ENCODE peak calls at places on chromosomes 7 and 10, in eight cellular contexts. P is astrocyte, S is mammary epithelial cell, Z is hepatocyte, I is PC-3, T is HCT116, E is GM23338, U is fibroblast of lung. G is an unnamed sample.

GRCh38 chr7:23074443-23075244 is 30.9 kb upstream of the KLHL7 start:
- DNase-seq in I (peak; percentile 85), T (no peak), Z (peak; percentile 24), P (peak; percentile 29), E (no peak), U (no peak), S (no peak), G (peak; percentile 50)

GRCh38 chr7:46007990-46008643 is 87.0 kb upstream of the IGFBP3 start:
- DNase-seq in Z (no peak), U (no peak), E (no peak), I (no peak), S (no peak), P (no peak), T (no peak), G (no peak)

GRCh38 chr7:68313806-68314205 is 1284.5 kb upstream of the AUTS2 start:
- DNase-seq in P (no peak), U (no peak), I (no peak), Z (no peak), E (no peak), T (no peak), S (no peak), G (no peak)

GRCh38 chr10:113139695-113140094 is 189.6 kb downstream of the TCF7L2 start:
- DNase-seq in S (no peak), U (peak; percentile 44), P (peak; percentile 15), Z (no peak), I (no peak), E (no peak), T (no peak), G (no peak)

GRCh38 chr7:47950714-47951113 is 2.4 kb upstream of the PKD1L1 start:
- DNase-seq in U (no peak), T (no peak), P (no peak), E (peak; percentile 58), I (peak; percentile 64), Z (peak; percentile 34), S (no peak), G (no peak)

GRCh38 chr7:17185690-17186070 is 112.8 kb upstream of the AHR start:
- DNase-seq in S (peak; percentile 27), U (peak; percentile 57), P (peak; percentile 80), E (no peak), T (no peak), Z (peak; percentile 28), I (peak; percentile 65), G (no peak)

GRCh38 chr7:127890726-127891125 is 140.5 kb downstream of the LRRC4 start:
- DNase-seq in I (no peak), S (no peak), T (no peak), Z (no peak), U (no peak), P (no peak), E (no peak), G (no peak)

GRCh38 chr7:136000288-136000913 is 23.2 kb upstream of the MTPN start:
- DNase-seq in U (peak; percentile 15), T (no peak), S (no peak), I (no peak), E (no peak), Z (peak; percentile 53), P (no peak), G (no peak)

GRCh38 chr7:68321076-68321639 is 1277.1 kb upstream of the AUTS2 start:
- DNase-seq in E (no peak), Z (peak; percentile 18), P (peak; percentile 29), I (peak; percentile 11), T (no peak), U (no peak), S (peak; percentile 0), G (no peak)

GRCh38 chr10:47306429-47307210 is 6.6 kb downstream of the GDF10 start:
- DNase-seq in Z (no peak), I (no peak), T (no peak), U (no peak), P (no peak), S (no peak), E (no peak), G (peak; percentile 58)

GRCh38 chr10:10353326-10353725 is 664.3 kb upstream of the CELF2 start:
- DNase-seq in U (no peak), I (no peak), S (no peak), T (no peak), Z (no peak), E (peak; percentile 17), P (no peak), G (no peak)

GRCh38 chr10:29389935-29390334 is 101.1 kb downstream of the LYZL1 start:
- DNase-seq in E (no peak), U (no peak), I (no peak), S (peak; percentile 8), T (no peak), P (no peak), Z (no peak), G (peak; percentile 77)

GRCh38 chr7:18086165-18087030 is 58.8 kb upstream of the PRPS1L1 start:
- DNase-seq in T (no peak), Z (peak; percentile 45), P (peak; percentile 19), E (peak; percentile 59), S (peak; percentile 9), I (peak; percentile 36), U (no peak), G (peak; percentile 84)

DNA sequence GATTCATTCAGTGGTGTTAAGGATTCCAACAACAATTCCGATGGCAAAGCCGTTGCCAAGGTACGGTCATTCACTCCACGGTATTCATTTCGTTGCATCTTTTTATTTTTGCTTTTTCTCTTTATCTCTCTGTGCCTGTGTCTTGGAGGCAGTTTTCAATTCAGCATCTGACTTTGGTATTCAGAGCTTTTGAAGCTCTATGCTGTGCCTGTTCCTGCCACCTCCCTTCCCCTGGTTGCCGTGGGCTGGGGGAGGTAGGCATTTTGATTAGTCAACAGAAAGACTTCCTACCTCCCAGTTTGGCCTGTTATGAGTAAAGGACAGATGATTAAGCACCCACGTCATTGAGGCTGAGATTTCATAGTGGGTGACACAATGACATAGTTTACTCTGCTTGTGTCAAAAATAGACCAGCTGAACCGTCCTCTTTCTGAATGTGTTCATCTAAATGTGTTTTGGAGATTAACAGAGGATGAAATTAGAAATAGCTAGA is 149.5 kb downstream of the ARID5B start:
- DNase-seq in I (peak; percentile 100), U (peak; percentile 93), P (peak; percentile 96), S (peak; percentile 90), E (peak; percentile 37), T (peak; percentile 32), Z (peak; percentile 67), G (peak; percentile 44)
- H3K4me3 ChIP-seq in I (peak overlapping the region; percentile 63), U (peak overlapping the region; percentile 78), P (peak overlapping the region; percentile 96), S (peak overlapping the region; percentile 53), E (no peak overlapping the region), T (no peak overlapping the region), Z (peak overlapping the region; percentile 23), G (peak overlapping the region; percentile 77)

GRCh38 chr7:36600314-36600682 is 124.0 kb downstream of the AOAH start:
- DNase-seq in S (no peak), P (no peak), U (no peak), E (no peak), Z (no peak), T (no peak), I (no peak), G (no peak)

GRCh38 chr7:36602975-36603887 is 121.1 kb downstream of the AOAH start:
- DNase-seq in I (no peak), E (no peak), U (no peak), S (no peak), Z (no peak), P (no peak), T (no peak), G (no peak)

GRCh38 chr7:36601596-36601995 is 122.7 kb downstream of the AOAH start:
- DNase-seq in S (no peak), T (no peak), E (no peak), Z (no peak), P (peak; percentile 7), I (no peak), U (peak; percentile 2), G (no peak)

GRCh38 chr7:36599645-36600313 is 124.5 kb downstream of the AOAH start:
- DNase-seq in T (no peak), Z (no peak), U (no peak), E (no peak), S (peak; percentile 26), I (no peak), P (no peak), G (no peak)

DNA sequence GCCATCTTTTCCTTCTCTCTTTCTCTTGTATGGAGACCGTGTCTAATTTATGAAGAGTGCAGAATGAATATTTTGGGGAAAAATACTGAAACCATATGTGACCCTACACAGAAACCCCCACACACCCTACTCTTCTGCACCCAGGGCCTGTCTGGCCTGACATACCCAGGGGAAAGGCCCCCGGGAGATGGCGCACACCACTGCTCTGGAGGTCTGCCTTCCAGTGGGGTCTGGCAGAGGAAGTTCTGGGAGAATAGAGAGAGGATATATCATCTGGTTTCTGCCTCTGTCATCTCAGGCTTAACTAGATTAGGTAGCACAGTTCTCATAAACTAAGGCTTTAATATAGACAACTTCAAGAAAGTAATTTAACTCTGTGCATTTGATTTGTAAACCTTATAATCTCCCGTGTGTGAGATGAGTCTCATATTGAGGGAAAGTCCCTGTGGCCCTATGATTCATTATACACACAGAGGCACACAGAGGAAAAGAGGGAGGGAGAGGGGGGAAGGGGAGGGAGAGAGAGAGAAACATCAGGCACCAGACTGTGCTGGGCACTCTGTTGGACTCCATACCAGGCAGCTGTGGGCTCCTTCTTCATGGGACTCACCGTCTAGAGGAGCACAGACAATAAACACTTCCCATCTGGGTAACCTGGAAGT is 123.3 kb downstream of the AOAH start:
- DNase-seq in P (peak; percentile 49), Z (peak; percentile 56), S (peak; percentile 89), E (no peak), U (peak; percentile 43), T (no peak), I (peak; percentile 77), G (peak; percentile 62)
- H2AFZ ChIP-seq in P (no peak overlapping the region), Z (no peak overlapping the region), S (no peak overlapping the region), E (no peak overlapping the region), U (no peak overlapping the region), T (no peak overlapping the region), I (peak overlapping the region; percentile 42), G (no peak overlapping the region)

GRCh38 chr10:110859206-110859946 is 12.4 kb upstream of the PDCD4 start:
- DNase-seq in P (no peak), Z (no peak), T (no peak), E (no peak), U (no peak), I (no peak), S (no peak), G (no peak)
- H3K4me3 ChIP-seq in P (no peak overlapping the region), Z (no peak overlapping the region), T (no peak overlapping the region), E (no peak overlapping the region), U (no peak overlapping the region), I (no peak overlapping the region), S (no peak overlapping the region), G (no peak overlapping the region)

DNA sequence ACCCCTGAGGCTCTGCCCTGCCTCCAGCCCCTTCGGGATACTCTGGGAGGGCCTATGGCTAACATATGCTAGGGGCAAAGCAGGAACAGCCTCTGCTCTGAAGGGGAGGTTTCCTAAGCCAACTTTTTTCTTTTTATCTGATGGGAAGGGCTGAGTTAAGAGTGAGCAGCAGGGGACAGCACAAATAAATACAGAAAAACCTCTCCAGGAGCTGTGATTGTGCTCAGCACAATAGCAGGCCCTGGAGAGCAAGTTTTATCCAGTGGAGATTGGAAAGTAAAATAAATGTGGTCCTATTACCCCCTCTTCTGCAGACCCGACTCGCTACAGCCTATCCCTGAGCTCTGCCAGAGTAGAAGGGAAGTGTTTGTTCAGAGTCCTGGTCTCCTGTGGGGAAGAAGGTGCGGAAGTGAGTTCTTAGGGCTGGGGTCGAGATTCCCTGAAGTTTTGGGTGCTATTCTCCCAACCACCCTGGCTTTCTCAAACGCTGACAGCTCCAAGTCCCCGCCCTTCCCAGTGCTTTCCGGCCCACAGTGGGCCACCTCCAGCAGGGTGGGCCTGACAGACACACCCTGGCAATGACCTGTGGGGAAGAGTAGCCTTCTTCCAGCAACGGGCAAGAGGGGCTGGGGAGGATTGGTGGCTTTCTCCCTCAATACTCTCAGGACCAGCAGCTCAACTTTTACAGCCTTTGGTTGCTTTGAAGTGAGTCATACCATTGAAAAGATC is 23.0 kb upstream of the AFAP1L2 start:
- DNase-seq in T (no peak), P (no peak), Z (no peak), E (peak; percentile 8), U (no peak), I (no peak), S (no peak), G (no peak)
- H2AFZ ChIP-seq in T (no peak overlapping the region), P (no peak overlapping the region), Z (no peak overlapping the region), E (no peak overlapping the region), U (no peak overlapping the region), I (no peak overlapping the region), S (no peak overlapping the region), G (no peak overlapping the region)

G was measured in osteoblast.